ENCODE peak calls at places on chromosome 17, in six cellular contexts. One of them, this sample, is unnamed.

GRCh38 chr17:41010421-41010820 is 1.5 kb upstream of the KRTAP3-1 start:
- DNase-seq in BJ: no peak
- DNase-seq in bronchial epithelial cell: no peak
- DNase-seq in ascending aorta: no peak
- DNase-seq in tibial artery: no peak
- DNase-seq in IMR-90: no peak
- DNase-seq in this sample: peak

GRCh38 chr17:3433741-3434140 is at the start of gene OR1E2:
- DNase-seq in bronchial epithelial cell: no peak
- DNase-seq in ascending aorta: no peak
- DNase-seq in tibial artery: no peak
- DNase-seq in BJ: no peak
- DNase-seq in IMR-90: no peak
- DNase-seq in this sample: no peak

GRCh38 chr17:81164464-81165245 is 652 bp upstream of the PVALEF start:
- DNase-seq in IMR-90: no peak
- DNase-seq in bronchial epithelial cell: no peak
- DNase-seq in ascending aorta: no peak
- DNase-seq in tibial artery: no peak
- DNase-seq in BJ: no peak
- DNase-seq in this sample: no peak

GRCh38 chr17:9971991-9972390 is 66.9 kb upstream of the RCVRN start:
- DNase-seq in ascending aorta: no peak
- DNase-seq in IMR-90: peak
- DNase-seq in bronchial epithelial cell: peak
- DNase-seq in tibial artery: peak
- DNase-seq in BJ: peak
- DNase-seq in this sample: peak

GRCh38 chr17:9185142-9185541 is 163.8 kb downstream of the NTN1 start:
- DNase-seq in IMR-90: no peak
- DNase-seq in BJ: no peak
- DNase-seq in ascending aorta: no peak
- DNase-seq in tibial artery: no peak
- DNase-seq in bronchial epithelial cell: peak
- DNase-seq in this sample: no peak

GRCh38 chr17:67902531-67903231 is 77.4 kb downstream of the BPTF start:
- DNase-seq in BJ: no peak
- DNase-seq in ascending aorta: no peak
- DNase-seq in IMR-90: no peak
- DNase-seq in bronchial epithelial cell: no peak
- DNase-seq in tibial artery: no peak
- DNase-seq in this sample: no peak

GRCh38 chr17:44203731-44204452 is 4.2 kb upstream of the ATXN7L3 start:
- DNase-seq in ascending aorta: no peak
- DNase-seq in BJ: no peak
- DNase-seq in tibial artery: no peak
- DNase-seq in bronchial epithelial cell: peak
- DNase-seq in IMR-90: peak
- DNase-seq in this sample: peak

GRCh38 chr17:41527076-41528023 is 758 bp downstream of the KRT19 start:
- DNase-seq in IMR-90: no peak
- DNase-seq in BJ: no peak
- DNase-seq in bronchial epithelial cell: no peak
- DNase-seq in ascending aorta: no peak
- DNase-seq in tibial artery: no peak
- DNase-seq in this sample: no peak

GRCh38 chr17:81396278-81396721 is 1.0 kb downstream of the BAHCC1 start:
- DNase-seq in ascending aorta: no peak
- DNase-seq in BJ: no peak
- DNase-seq in bronchial epithelial cell: no peak
- DNase-seq in IMR-90: no peak
- DNase-seq in tibial artery: no peak
- DNase-seq in this sample: peak

GRCh38 chr17:50684612-50685333 is 22.9 kb downstream of the ANKRD40 start:
- DNase-seq in tibial artery: peak
- DNase-seq in IMR-90: no peak
- DNase-seq in bronchial epithelial cell: no peak
- DNase-seq in BJ: no peak
- DNase-seq in ascending aorta: no peak
- DNase-seq in this sample: no peak

GRCh38 chr17:34167359-34167758 is 87.7 kb upstream of the CCL2 start:
- DNase-seq in IMR-90: peak
- DNase-seq in tibial artery: no peak
- DNase-seq in BJ: no peak
- DNase-seq in ascending aorta: no peak
- DNase-seq in bronchial epithelial cell: no peak
- DNase-seq in this sample: no peak

GRCh38 chr17:77491921-77492445 is 351.2 kb downstream of the SEC14L1 start:
- DNase-seq in IMR-90: no peak
- DNase-seq in BJ: no peak
- DNase-seq in bronchial epithelial cell: no peak
- DNase-seq in tibial artery: peak
- DNase-seq in ascending aorta: no peak
- DNase-seq in this sample: no peak

GRCh38 chr17:27475070-27475673 is 18.9 kb downstream of the KSR1 start:
- DNase-seq in ascending aorta: no peak
- DNase-seq in BJ: no peak
- DNase-seq in tibial artery: no peak
- DNase-seq in IMR-90: no peak
- DNase-seq in bronchial epithelial cell: peak
- DNase-seq in this sample: no peak
- H3K4me3 ChIP-seq in ascending aorta: no peak
- H3K4me3 ChIP-seq in BJ: no peak
- H3K4me3 ChIP-seq in tibial artery: no peak
- H3K4me3 ChIP-seq in IMR-90: no peak
- H3K4me3 ChIP-seq in bronchial epithelial cell: no peak
- H3K4me3 ChIP-seq in this sample: no peak

GRCh38 chr17:7887482-7888183 is 956 bp upstream of the CHD3 start:
- DNase-seq in BJ: peak
- DNase-seq in tibial artery: peak
- DNase-seq in IMR-90: peak
- DNase-seq in bronchial epithelial cell: peak
- DNase-seq in ascending aorta: peak
- DNase-seq in this sample: peak
- TF ChIP-seq CTCF in BJ: no peak
- TF ChIP-seq CTCF in tibial artery: no peak
- TF ChIP-seq CTCF in IMR-90: no peak
- TF ChIP-seq CTCF in bronchial epithelial cell: no peak
- TF ChIP-seq CTCF in ascending aorta: no peak
- TF ChIP-seq CTCF in this sample: no peak

DNA sequence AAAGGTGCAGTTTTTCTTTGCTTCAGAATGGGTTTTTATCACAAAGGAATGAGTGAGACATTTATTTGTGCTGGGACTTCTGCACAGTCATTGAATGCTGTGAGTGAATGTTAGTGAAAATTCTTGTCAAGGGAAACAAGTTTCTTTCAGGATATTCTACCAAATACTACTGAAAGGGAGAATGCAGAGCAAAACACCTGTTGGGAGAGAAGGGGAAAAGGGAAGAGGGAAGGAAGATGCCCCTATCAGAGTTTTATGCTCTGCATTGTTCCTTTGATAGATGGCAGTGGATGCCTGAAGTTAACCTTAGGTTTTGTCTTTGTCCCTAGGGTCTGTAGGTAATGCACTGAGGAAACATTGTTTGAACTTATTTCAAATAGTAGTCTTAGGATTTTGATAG is 3.1 kb downstream of the GGNBP2 start:
- DNase-seq in tibial artery: no peak
- DNase-seq in IMR-90: no peak
- DNase-seq in bronchial epithelial cell: no peak
- DNase-seq in ascending aorta: no peak
- DNase-seq in BJ: no peak
- DNase-seq in this sample: no peak
- H3K4me3 ChIP-seq in tibial artery: no peak
- H3K4me3 ChIP-seq in IMR-90: no peak
- H3K4me3 ChIP-seq in bronchial epithelial cell: no peak
- H3K4me3 ChIP-seq in ascending aorta: peak
- H3K4me3 ChIP-seq in BJ: peak
- H3K4me3 ChIP-seq in this sample: peak

GRCh38 chr17:64240261-64240740 is 22.8 kb downstream of the TEX2 start:
- DNase-seq in BJ: no peak
- DNase-seq in tibial artery: no peak
- DNase-seq in ascending aorta: no peak
- DNase-seq in bronchial epithelial cell: no peak
- DNase-seq in IMR-90: peak
- DNase-seq in this sample: no peak
- TF ChIP-seq CTCF in BJ: peak
- TF ChIP-seq CTCF in tibial artery: no peak
- TF ChIP-seq CTCF in ascending aorta: no peak
- TF ChIP-seq CTCF in bronchial epithelial cell: no peak
- TF ChIP-seq CTCF in IMR-90: no peak
- TF ChIP-seq CTCF in this sample: no peak

This sample was measured in AG10803.